ENCODE peak calls at places on chromosomes 16 and 17, in eight cellular contexts. M is gastrocnemius medialis, R is GM12864, W is brain microvascular endothelial cell, J is AG10803, G is fibroblast of villous mesenchyme, U is HepG2, T is progenitor cell of endocrine pancreas. L is an unnamed sample.
A peak's percentile ranks its signal among the peaks of the same experiment; 100 is the strongest.

GRCh38 chr16:5032748-5033167 is 977 bp downstream of the NAGPA start:
- DNase-seq in J (no peak), T (no peak), R (no peak), G (no peak), M (no peak), W (no peak), U (peak; percentile 77), L (no peak)

GRCh38 chr16:17293813-17294558 is 176.8 kb downstream of the XYLT1 start:
- DNase-seq in J (no peak), R (no peak), T (no peak), M (no peak), W (no peak), G (no peak), U (no peak), L (no peak)

GRCh38 chr17:3920940-3921852 is 4.9 kb upstream of the P2RX1 start:
- DNase-seq in U (no peak), J (no peak), R (no peak), M (no peak), T (no peak), G (no peak), W (no peak), L (no peak)

GRCh38 chr17:50331085-50331791 is 14.7 kb upstream of the XYLT2 start:
- DNase-seq in J (peak; percentile 85), G (no peak), U (no peak), M (no peak), W (peak; percentile 64), R (no peak), T (no peak), L (no peak)

GRCh38 chr16:55663225-55663624 is 7.4 kb downstream of the SLC6A2 start:
- DNase-seq in G (no peak), W (no peak), J (no peak), M (no peak), T (no peak), R (no peak), U (no peak), L (no peak)

GRCh38 chr17:66533572-66533971 is 231.2 kb downstream of the PRKCA start:
- DNase-seq in M (no peak), W (peak; percentile 63), J (no peak), R (no peak), T (peak; percentile 14), U (no peak), G (peak; percentile 87), L (peak; percentile 38)

GRCh38 chr17:79993390-79994221 is 42.1 kb downstream of the TBC1D16 start:
- DNase-seq in J (peak; percentile 90), U (peak; percentile 99), T (peak; percentile 42), G (peak; percentile 98), R (no peak), M (peak; percentile 63), W (peak; percentile 78), L (peak; percentile 38)

GRCh38 chr16:84735846-84736586 is 36.2 kb downstream of the USP10 start:
- DNase-seq in U (peak; percentile 46), J (no peak), W (no peak), R (no peak), G (no peak), M (no peak), T (no peak), L (no peak)

GRCh38 chr16:75203667-75204409 is 3.1 kb downstream of the CTRB2 start:
- DNase-seq in T (no peak), R (no peak), G (no peak), J (no peak), M (no peak), U (no peak), W (no peak), L (no peak)

GRCh38 chr16:7615565-7615964 is 282.9 kb downstream of the RBFOX1 start:
- DNase-seq in U (no peak), R (no peak), J (no peak), G (no peak), W (no peak), M (no peak), T (no peak), L (no peak)
- TF ChIP-seq CTCF in U (peak; percentile 25), R (no peak), J (no peak), G (no peak), W (no peak), M (peak; percentile 13), T (no peak), L (no peak)

DNA sequence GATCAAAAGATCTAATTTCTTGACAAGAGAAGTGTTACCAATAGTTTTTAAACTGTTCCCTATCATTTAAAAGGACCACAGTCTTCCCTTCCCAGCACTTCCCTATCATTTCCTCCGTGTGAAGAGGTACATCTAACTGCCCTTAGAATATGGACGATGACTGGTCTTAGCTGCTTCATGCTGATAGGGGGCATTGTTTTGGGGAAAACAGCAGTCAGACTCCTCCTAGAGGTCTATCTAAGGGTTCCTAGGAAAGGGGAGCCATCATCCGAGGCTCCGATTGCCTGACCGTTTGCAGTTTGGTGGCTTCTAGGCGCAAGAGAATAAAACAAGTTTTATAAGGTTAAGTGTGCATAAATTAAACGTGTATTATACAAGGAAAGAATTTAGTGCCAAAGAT is 7.1 kb downstream of the FZD2 start:
- DNase-seq in U (no peak), J (no peak), R (no peak), G (no peak), W (no peak), M (no peak), T (no peak), L (no peak)
- TF ChIP-seq CTCF in U (no peak), J (no peak), R (no peak), G (no peak), W (peak; percentile 11), M (no peak), T (no peak), L (no peak)

DNA sequence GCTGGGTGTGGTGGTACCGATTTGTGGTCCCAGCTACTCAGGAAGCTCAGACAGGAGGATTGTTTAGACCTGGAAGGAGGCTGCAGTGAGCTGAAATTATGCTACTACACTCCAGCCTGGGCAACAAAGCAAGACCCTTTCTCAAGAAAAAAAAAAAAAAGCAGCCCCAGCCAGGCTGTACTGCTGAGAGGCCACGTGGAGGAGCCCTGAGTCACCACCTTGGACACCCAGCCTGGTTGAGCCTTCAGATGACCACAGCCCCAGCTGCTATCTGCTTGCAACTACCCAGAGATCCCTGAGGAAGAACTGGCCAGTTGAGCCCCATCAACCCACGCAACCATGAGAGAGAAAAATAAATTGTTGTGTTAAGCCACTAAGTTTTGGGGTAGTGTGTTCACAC is 23.6 kb upstream of the GPRC5C start:
- DNase-seq in J (peak; percentile 6), M (peak; percentile 56), W (peak; percentile 11), T (no peak), R (no peak), U (peak; percentile 71), G (peak; percentile 36), L (no peak)
- TF ChIP-seq CTCF in J (no peak), M (no peak), W (no peak), T (no peak), R (peak; percentile 13), U (peak; percentile 76), G (peak; percentile 29), L (no peak)

GRCh38 chr17:28811594-28812135 is 30.9 kb downstream of the FAM222B start:
- DNase-seq in J (peak; percentile 8), T (no peak), R (no peak), G (peak; percentile 54), W (peak; percentile 22), M (no peak), U (peak; percentile 36), L (no peak)
- TF ChIP-seq CTCF in J (no peak), T (no peak), R (no peak), G (no peak), W (no peak), M (no peak), U (no peak), L (no peak)

GRCh38 chr17:82491196-82491530 is 28.4 kb upstream of the FOXK2 start:
- DNase-seq in W (no peak), M (no peak), J (no peak), U (no peak), T (no peak), G (no peak), R (no peak), L (no peak)

GRCh38 chr17:82493517-82493840 is 26.1 kb upstream of the FOXK2 start:
- DNase-seq in M (no peak), R (no peak), J (no peak), U (no peak), T (no peak), W (no peak), G (no peak), L (no peak)

GRCh38 chr17:82494236-82495055 is 25.1 kb upstream of the FOXK2 start:
- DNase-seq in W (peak; percentile 91), G (peak; percentile 93), T (peak; percentile 85), R (peak; percentile 92), J (peak; percentile 98), U (peak; percentile 97), M (peak; percentile 71), L (peak; percentile 89)

GRCh38 chr17:82491533-82491932 is 28.0 kb upstream of the FOXK2 start:
- DNase-seq in W (no peak), M (no peak), R (no peak), U (no peak), J (no peak), T (no peak), G (no peak), L (no peak)

GRCh38 chr17:82492647-82493516 is 26.6 kb upstream of the FOXK2 start:
- DNase-seq in R (no peak), T (no peak), W (peak; percentile 57), J (peak; percentile 70), U (no peak), M (no peak), G (peak; percentile 62), L (no peak)
- TF ChIP-seq CTCF in R (no peak), T (no peak), W (no peak), J (no peak), U (no peak), M (no peak), G (no peak), L (no peak)

GRCh38 chr17:63943745-63944144 is 11.6 kb upstream of the CD79B start:
- DNase-seq in J (no peak), G (no peak), M (no peak), R (no peak), U (no peak), W (no peak), T (no peak), L (no peak)
- TF ChIP-seq CTCF in J (peak; percentile 5), G (peak; percentile 24), M (no peak), R (peak; percentile 31), U (no peak), W (peak; percentile 37), T (peak; percentile 32), L (no peak)

GRCh38 chr16:67842509-67843342 is 606 bp downstream of the THAP11 start:
- DNase-seq in J (peak; percentile 45), U (peak; percentile 61), R (no peak), M (peak; percentile 24), W (peak; percentile 41), G (peak; percentile 55), T (peak; percentile 52), L (peak; percentile 49)
- TF ChIP-seq CTCF in J (peak; percentile 43), U (peak; percentile 59), R (peak; percentile 50), M (no peak), W (peak; percentile 61), G (peak; percentile 33), T (peak; percentile 57), L (peak; percentile 50)

GRCh38 chr17:48506246-48506645 is 24.6 kb downstream of the HOXB1 start:
- DNase-seq in G (no peak), T (no peak), R (no peak), W (no peak), M (no peak), J (no peak), U (no peak), L (no peak)
- TF ChIP-seq CTCF in G (no peak), T (no peak), R (no peak), W (peak; percentile 24), M (no peak), J (peak; percentile 35), U (no peak), L (peak; percentile 20)